ENCODE peak calls at places on chromosomes 7 and 10, in five cellular contexts. Z, O, C, H and Q are unnamed samples.

GRCh38 chr7:7103343-7104313 is 78.7 kb upstream of the C1GALT1 start:
- DNase-seq in H (peak; percentile 69), Z (no peak), O (peak; percentile 39), C (peak; percentile 87), Q (peak; percentile 38)

GRCh38 chr10:119250641-119251314 is 43.4 kb downstream of the GRK5 start:
- DNase-seq in H (peak; percentile 95), Z (no peak), O (peak; percentile 83), C (peak; percentile 87), Q (no peak)

GRCh38 chr7:69597278-69598076 is 798 bp upstream of the AUTS2 start:
- DNase-seq in Z (no peak), H (no peak), O (no peak), C (peak; percentile 11), Q (no peak)

GRCh38 chr10:103709341-103709920 is 145.9 kb downstream of the SH3PXD2A start:
- DNase-seq in H (peak; percentile 75), C (peak; percentile 49), O (peak; percentile 8), Z (no peak), Q (no peak)

GRCh38 chr10:117222552-117223412 is 18.1 kb upstream of the SLC18A2 start:
- DNase-seq in Z (no peak), C (no peak), H (no peak), O (no peak), Q (no peak)

GRCh38 chr10:63281967-63282366 is 148.8 kb downstream of the NRBF2 start:
- DNase-seq in C (peak; percentile 71), H (no peak), Z (no peak), O (peak; percentile 53), Q (no peak)

GRCh38 chr7:102883098-102883860 is 29.5 kb upstream of the LRRC17 start:
- DNase-seq in C (peak; percentile 67), Z (no peak), H (peak; percentile 87), O (no peak), Q (peak; percentile 67)

GRCh38 chr10:33237736-33238624 is 96.5 kb downstream of the NRP1 start:
- DNase-seq in H (peak; percentile 98), O (no peak), C (peak; percentile 81), Z (no peak), Q (peak; percentile 96)

GRCh38 chr10:97034958-97035769 is 150.6 kb downstream of the SLIT1 start:
- DNase-seq in C (no peak), H (no peak), O (no peak), Z (no peak), Q (no peak)

GRCh38 chr7:26937306-26937705 is 72.9 kb upstream of the SKAP2 start:
- DNase-seq in C (no peak), Z (no peak), O (no peak), H (no peak), Q (no peak)

GRCh38 chr10:119333146-119333792 is 125.9 kb downstream of the GRK5 start:
- DNase-seq in H (peak; percentile 48), C (peak; percentile 16), Z (no peak), O (no peak), Q (no peak)

GRCh38 chr10:103193820-103194529 is 903 bp upstream of the NT5C2 start:
- DNase-seq in O (peak; percentile 53), C (peak; percentile 46), H (peak; percentile 83), Z (no peak), Q (no peak)

GRCh38 chr7:149714910-149715471 is 58.4 kb downstream of the ZNF467 start:
- DNase-seq in Z (no peak), H (no peak), C (no peak), O (no peak), Q (no peak)

GRCh38 chr10:129864601-129865126 is 99.4 kb downstream of the EBF3 start:
- DNase-seq in O (no peak), H (no peak), C (no peak), Z (no peak), Q (no peak)

GRCh38 chr10:130171196-130171595 is 35.0 kb downstream of the GLRX3 start:
- DNase-seq in Z (no peak), O (no peak), C (no peak), H (no peak), Q (no peak)

GRCh38 chr10:108653466-108653865 is 1269.8 kb downstream of the XPNPEP1 start:
- DNase-seq in O (no peak), Z (no peak), C (no peak), H (no peak), Q (no peak)

GRCh38 chr10:93541402-93542357 is 24.8 kb upstream of the FFAR4 start:
- DNase-seq in Z (no peak), O (no peak), C (peak; percentile 51), H (peak; percentile 34), Q (no peak)

GRCh38 chr10:77591238-77591880 is 46.2 kb downstream of the KCNMA1 start:
- DNase-seq in C (no peak), H (no peak), Z (no peak), O (no peak), Q (no peak)

GRCh38 chr7:46157414-46157813 is 236.3 kb upstream of the IGFBP3 start:
- DNase-seq in O (no peak), Z (no peak), C (no peak), H (no peak), Q (no peak)

GRCh38 chr10:23965880-23966279 is 243.1 kb upstream of the KIAA1217 start:
- DNase-seq in C (no peak), O (no peak), H (no peak), Z (no peak), Q (no peak)

GRCh38 chr7:5557920-5558401 is 134.3 kb upstream of the TNRC18 start:
- DNase-seq in Z (no peak), C (peak; percentile 25), H (no peak), O (no peak), Q (no peak)

GRCh38 chr7:120981888-120982615 is 6.5 kb upstream of the CPED1 start:
- DNase-seq in H (peak; percentile 37), C (peak; percentile 60), O (no peak), Z (no peak), Q (no peak)

GRCh38 chr7:144391823-144392255 is 11.7 kb downstream of the NOBOX start:
- DNase-seq in H (peak; percentile 56), O (peak; percentile 22), Z (no peak), C (peak; percentile 79), Q (no peak)

GRCh38 chr7:36138209-36138608 is 14.8 kb upstream of the EEPD1 start:
- DNase-seq in O (no peak), C (no peak), H (no peak), Z (no peak), Q (no peak)

GRCh38 chr7:115679976-115680375 is 350.6 kb downstream of the TFEC start:
- DNase-seq in H (peak; percentile 64), Z (no peak), O (no peak), C (peak; percentile 65), Q (no peak)

GRCh38 chr10:22054946-22055345 is 51.4 kb upstream of the DNAJC1 start:
- DNase-seq in C (no peak), H (no peak), Z (no peak), O (no peak), Q (peak; percentile 45)

GRCh38 chr7:86158111-86158510 is 485.6 kb upstream of the GRM3 start:
- DNase-seq in H (no peak), Z (no peak), O (no peak), C (no peak), Q (no peak)

GRCh38 chr10:31604646-31605170 is 285.7 kb downstream of the ZEB1 start:
- DNase-seq in C (no peak), H (no peak), Z (no peak), O (no peak), Q (no peak)

GRCh38 chr7:70595741-70596574 is 536.0 kb upstream of the GALNT17 start:
- DNase-seq in H (no peak), C (no peak), O (no peak), Z (no peak), Q (no peak)

GRCh38 chr7:106050002-106050742 is 61.9 kb downstream of the SYPL1 start:
- DNase-seq in Z (no peak), O (no peak), H (peak; percentile 82), C (peak; percentile 71), Q (no peak)
- TF ChIP-seq CTCF in Z (no peak), O (peak; percentile 28), H (peak; percentile 55), C (no peak), Q (peak; percentile 30)

DNA sequence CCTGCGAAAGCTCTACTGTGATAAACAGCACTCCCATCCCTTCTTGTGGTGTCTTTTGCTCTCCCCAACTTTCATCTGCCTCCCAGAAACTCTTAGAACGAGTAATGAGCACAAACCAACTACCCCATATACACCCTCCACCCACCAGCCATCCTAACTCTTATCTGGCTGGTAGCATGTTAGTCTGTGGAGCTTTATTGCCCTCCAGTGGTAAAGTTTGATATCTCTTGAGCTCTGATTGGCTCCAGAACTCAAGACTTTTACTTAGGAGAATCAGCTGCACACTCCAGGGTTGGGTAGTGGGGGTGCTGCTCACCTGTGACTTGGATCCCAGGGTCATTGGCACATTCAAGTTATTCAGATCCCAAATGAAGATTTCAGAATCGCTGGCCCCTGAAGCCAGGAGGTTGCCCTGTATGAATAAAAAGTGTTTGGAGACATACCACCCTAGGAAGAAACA is 10.9 kb downstream of the SEC31B start:
- DNase-seq in H (peak; percentile 67), C (peak; percentile 58), Z (no peak), O (peak; percentile 23), Q (no peak)
- TF ChIP-seq CTCF in H (peak; percentile 60), C (peak; percentile 73), Z (no peak), O (peak; percentile 71), Q (peak; percentile 85)

GRCh38 chr7:79245623-79246249 is 207.7 kb downstream of the MAGI2 start:
- DNase-seq in O (no peak), Z (no peak), H (peak; percentile 13), C (no peak), Q (no peak)
- TF ChIP-seq CTCF in O (no peak), Z (no peak), H (peak; percentile 13), C (no peak), Q (no peak)

GRCh38 chr7:78095549-78095948 is 297.0 kb downstream of the PHTF2 start:
- DNase-seq in C (peak; percentile 16), Z (no peak), O (no peak), H (peak; percentile 28), Q (no peak)
- TF ChIP-seq CTCF in C (no peak), Z (no peak), O (no peak), H (no peak), Q (no peak)

DNA sequence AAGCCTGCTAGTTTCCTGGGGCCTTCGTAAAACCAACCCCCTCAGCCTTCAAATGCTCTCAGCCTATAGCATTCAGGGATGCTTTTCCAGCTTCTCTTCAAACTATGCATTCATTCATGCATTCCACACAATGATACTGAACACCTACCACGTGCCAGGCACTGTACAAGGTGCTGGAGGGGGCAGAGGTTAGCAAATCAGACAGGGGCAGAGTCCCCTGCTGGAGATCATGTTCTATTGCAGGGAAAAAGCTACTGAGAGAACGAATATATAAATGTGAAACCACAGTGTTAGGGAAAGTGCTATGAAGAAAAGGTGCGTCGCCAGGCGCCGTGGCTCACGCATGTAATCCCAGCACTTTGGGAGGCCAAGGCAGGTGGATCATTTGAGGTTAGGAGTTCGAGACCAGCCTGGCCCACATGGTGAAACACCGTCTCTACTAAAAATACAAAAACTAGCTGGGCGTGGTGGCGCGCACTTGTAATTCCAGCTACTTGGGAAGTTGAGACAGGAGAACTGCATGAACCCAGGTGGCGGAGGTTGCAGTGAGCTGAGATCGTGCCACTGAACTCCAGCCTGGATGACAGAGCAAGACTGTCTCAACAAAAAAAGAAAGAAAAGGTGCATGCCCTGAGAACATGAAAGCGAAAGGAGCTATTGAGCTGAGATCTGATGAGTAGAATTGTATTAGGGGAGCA is 64.6 kb upstream of the CALN1 start:
- DNase-seq in C (no peak), O (no peak), Z (no peak), H (no peak), Q (no peak)
- TF ChIP-seq CTCF in C (no peak), O (no peak), Z (no peak), H (no peak), Q (no peak)